ENCODE peak calls at places on chromosomes 1 and 21, in six cellular contexts. S is left cardiac atrium; C is activated CD8-positive, alpha-beta T cell treated with anti-CD3 and anti-CD28 coated beads, Interleukin-2, amount 10 ng/mL, durations not matched to agents 7 days and 5 days; R is CD4-positive, alpha-beta T cell; T is stimulated activated naive CD8-positive, alpha-beta T cell treated with anti-CD3 and anti-CD28 coated beads, Interleukin-15, amount 100 ng/mL, for 72 hours; J is naive thymus-derived CD8-positive, alpha-beta T cell. P is an unnamed sample.

GRCh38 chr1:94385354-94385947 is 32.7 kb upstream of the ABCD3 start:
- ATAC-seq in J (no peak), R (peak; percentile 17), T (no peak), C (no peak), S (no peak), P (no peak)

GRCh38 chr1:53376041-53376461 is 48.2 kb upstream of the LRP8 start:
- ATAC-seq in S (peak; percentile 39), T (no peak), R (no peak), C (no peak), J (no peak), P (no peak)

GRCh38 chr1:33349778-33350610 is 29.1 kb upstream of the A3GALT2 start:
- ATAC-seq in J (peak; percentile 86), S (peak; percentile 89), R (peak; percentile 86), T (peak; percentile 88), C (peak; percentile 91), P (peak; percentile 85)

GRCh38 chr1:227759345-227760300 is 24.4 kb downstream of the SNAP47 start:
- ATAC-seq in C (no peak), S (peak; percentile 61), R (no peak), T (peak; percentile 41), J (no peak), P (peak; percentile 54)

GRCh38 chr1:224353975-224354930 is 2.4 kb upstream of the CNIH4 start:
- ATAC-seq in R (no peak), S (no peak), J (no peak), T (no peak), C (no peak), P (no peak)

GRCh38 chr1:111960971-111961370 is 28.5 kb downstream of the KCND3 start:
- ATAC-seq in T (no peak), C (no peak), J (no peak), S (peak; percentile 48), R (no peak), P (no peak)

GRCh38 chr1:155873860-155874259 is 14.5 kb downstream of the SYT11 start:
- ATAC-seq in J (no peak), C (no peak), S (peak; percentile 13), T (no peak), R (no peak), P (no peak)

GRCh38 chr1:28871631-28872401 is 42.6 kb upstream of the EPB41 start:
- ATAC-seq in S (no peak), J (no peak), T (no peak), R (no peak), C (no peak), P (no peak)

GRCh38 chr1:207903053-207903452 is 7.9 kb downstream of the CD34 start:
- ATAC-seq in R (no peak), J (no peak), C (no peak), S (peak; percentile 14), T (no peak), P (no peak)

GRCh38 chr1:40076895-40077312 is 20.1 kb downstream of the PPT1 start:
- ATAC-seq in T (no peak), J (no peak), C (no peak), S (peak; percentile 85), R (no peak), P (no peak)

GRCh38 chr1:55572878-55573734 is 357.9 kb upstream of the USP24 start:
- ATAC-seq in C (no peak), S (peak; percentile 34), R (no peak), T (no peak), J (no peak), P (no peak)

GRCh38 chr1:233520510-233521191 is 93.3 kb upstream of the KCNK1 start:
- ATAC-seq in T (no peak), J (no peak), S (peak; percentile 94), C (no peak), R (no peak), P (no peak)

GRCh38 chr21:43754948-43755781 is 20.9 kb downstream of the CSTB start:
- ATAC-seq in C (no peak), J (no peak), S (peak; percentile 4), T (no peak), R (no peak), P (peak; percentile 49)

GRCh38 chr1:172875892-172876291 is 174.8 kb downstream of the TNFSF18 start:
- ATAC-seq in C (no peak), R (no peak), T (peak; percentile 55), J (no peak), S (no peak), P (peak; percentile 37)

GRCh38 chr1:159869173-159869572 is 6.7 kb upstream of the VSIG8 start:
- ATAC-seq in J (no peak), S (no peak), T (peak; percentile 75), R (no peak), C (peak; percentile 68), P (peak; percentile 90)

GRCh38 chr1:197865809-197866208 is 36.6 kb upstream of the C1orf53 start:
- ATAC-seq in R (no peak), T (no peak), J (no peak), S (no peak), C (no peak), P (no peak)

GRCh38 chr1:54686155-54686554 is 29.5 kb upstream of the TTC4 start:
- ATAC-seq in C (no peak), S (no peak), T (no peak), R (no peak), J (no peak), P (no peak)

GRCh38 chr1:56713112-56713511 is 68.0 kb downstream of the PRKAA2 start:
- ATAC-seq in J (no peak), R (no peak), T (no peak), S (no peak), C (no peak), P (no peak)

GRCh38 chr1:207805841-207806421 is 54.1 kb downstream of the CD46 start:
- ATAC-seq in C (no peak), S (peak; percentile 87), T (no peak), R (no peak), J (no peak), P (no peak)

GRCh38 chr21:18772404-18772803 is 368.8 kb upstream of the TMPRSS15 start:
- ATAC-seq in C (no peak), T (no peak), S (peak; percentile 48), J (no peak), R (no peak), P (no peak)

GRCh38 chr1:234517087-234517802 is 38.3 kb upstream of the TARBP1 start:
- ATAC-seq in T (peak; percentile 83), J (no peak), S (no peak), R (no peak), C (peak; percentile 59), P (peak; percentile 66)

GRCh38 chr1:186875874-186876273 is 47.1 kb downstream of the PLA2G4A start:
- ATAC-seq in T (no peak), J (no peak), R (no peak), C (no peak), S (no peak), P (no peak)

GRCh38 chr1:167878372-167879160 is 35.4 kb downstream of the ADCY10 start:
- ATAC-seq in S (no peak), R (no peak), C (no peak), J (no peak), T (no peak), P (no peak)

GRCh38 chr1:85459274-85459673 is 5.7 kb downstream of the DDAH1 start:
- ATAC-seq in T (no peak), R (no peak), C (no peak), S (no peak), J (no peak), P (no peak)

GRCh38 chr1:206581571-206581981 is 30.7 kb downstream of the EIF2D start:
- ATAC-seq in S (no peak), C (peak; percentile 7), J (peak; percentile 33), R (peak; percentile 50), T (no peak), P (peak; percentile 27)

GRCh38 chr21:17491716-17492414 is 21.0 kb upstream of the CXADR start:
- ATAC-seq in C (no peak), T (peak; percentile 51), J (no peak), S (peak; percentile 87), R (no peak), P (peak; percentile 70)

GRCh38 chr1:154716012-154716411 is 108.0 kb upstream of the ADAR start:
- ATAC-seq in R (no peak), C (peak; percentile 40), T (peak; percentile 59), J (no peak), S (peak; percentile 67), P (no peak)

GRCh38 chr1:244022301-244022700 is 28.8 kb upstream of the ZBTB18 start:
- ATAC-seq in T (no peak), J (no peak), R (no peak), C (no peak), S (no peak), P (no peak)

GRCh38 chr1:173048629-173049326 is 2.0 kb downstream of the TNFSF18 start:
- ATAC-seq in C (no peak), T (no peak), S (no peak), R (no peak), J (no peak), P (no peak)

GRCh38 chr1:221625026-221625425 is 116.9 kb downstream of the DUSP10 start:
- ATAC-seq in C (no peak), R (no peak), S (no peak), J (no peak), T (no peak), P (no peak)

P was measured in activated T-helper 17 cell treated with anti-CD3 and anti-CD28 coated beads, Interleukin-2, amount 50 U/mL, for 72 hours.